ENCODE peak calls at places on chromosomes 1 and 21, in five cellular contexts. H, E, V, G and D are unnamed samples.

GRCh38 chr1:196651637-196652215 is at the start of gene CFH:
- DNase-seq in H (no peak), E (peak), V (peak), G (no peak), D (no peak)

GRCh38 chr1:8396083-8396911 is 78.4 kb downstream of the SLC45A1 start:
- DNase-seq in H (no peak), E (no peak), V (peak), G (no peak), D (no peak)

GRCh38 chr21:15761508-15762100 is 31.8 kb downstream of the USP25 start:
- DNase-seq in H (no peak), E (no peak), V (no peak), G (no peak), D (no peak)

GRCh38 chr1:233668725-233669294 is 54.9 kb downstream of the KCNK1 start:
- DNase-seq in H (no peak), E (peak), V (peak), G (peak), D (no peak)

GRCh38 chr1:2566106-2567045 is 10.2 kb downstream of the TNFRSF14 start:
- DNase-seq in H (no peak), E (no peak), V (no peak), G (no peak), D (no peak)

GRCh38 chr1:78229344-78229743 is 183.6 kb downstream of the GIPC2 start:
- DNase-seq in H (no peak), E (no peak), V (peak), G (no peak), D (no peak)

GRCh38 chr1:217630711-217631591 is at the start of the genes GPATCH2 and SPATA17:
- DNase-seq in H (peak), E (peak), V (peak), G (peak), D (peak)

GRCh38 chr1:147486876-147487656 is 54.2 kb upstream of the BCL9 start:
- DNase-seq in H (no peak), E (no peak), V (no peak), G (no peak), D (no peak)

GRCh38 chr1:22317231-22317919 is 134.3 kb upstream of the ZBTB40 start:
- DNase-seq in H (no peak), E (peak), V (no peak), G (peak), D (peak)

GRCh38 chr1:236063919-236064673 is 794 bp downstream of the NID1 start:
- DNase-seq in H (no peak), E (peak), V (peak), G (peak), D (peak)

GRCh38 chr1:224565186-224565585 is 50.9 kb upstream of the CNIH3 start:
- DNase-seq in H (no peak), E (peak), V (peak), G (no peak), D (no peak)

GRCh38 chr1:23720256-23720995 is 22.8 kb upstream of the ELOA start:
- DNase-seq in H (no peak), E (no peak), V (no peak), G (peak), D (no peak)

GRCh38 chr1:91697322-91698260 is 188.4 kb downstream of the TGFBR3 start:
- DNase-seq in H (no peak), E (no peak), V (peak), G (peak), D (no peak)

GRCh38 chr1:95640746-95641145 is 406.7 kb downstream of the RWDD3 start:
- DNase-seq in H (no peak), E (peak), V (no peak), G (no peak), D (no peak)

GRCh38 chr1:116091083-116091482 is 20.1 kb upstream of the MAB21L3 start:
- DNase-seq in H (no peak), E (no peak), V (no peak), G (no peak), D (no peak)

GRCh38 chr21:44255519-44255981 is 6.1 kb downstream of the DNMT3L start:
- DNase-seq in H (no peak), E (no peak), V (peak), G (no peak), D (peak)

GRCh38 chr21:41601573-41602371 is 93.8 kb upstream of the TMPRSS2 start:
- DNase-seq in H (no peak), E (no peak), V (peak), G (no peak), D (no peak)

GRCh38 chr1:56278052-56278451 is 301.3 kb downstream of the PLPP3 start:
- DNase-seq in H (no peak), E (no peak), V (no peak), G (no peak), D (no peak)

GRCh38 chr1:178127482-178127881 is 33.6 kb downstream of the RASAL2 start:
- DNase-seq in H (no peak), E (no peak), V (no peak), G (no peak), D (no peak)

GRCh38 chr21:45050786-45051489 is 23.4 kb upstream of the ADARB1 start:
- DNase-seq in H (no peak), E (peak), V (peak), G (no peak), D (no peak)

GRCh38 chr1:172399369-172400072 is 21.0 kb upstream of the C1orf105 start:
- DNase-seq in H (peak), E (peak), V (peak), G (no peak), D (no peak)

GRCh38 chr1:167936068-167936929 is at the start of gene DCAF6:
- DNase-seq in H (peak), E (peak), V (peak), G (peak), D (peak)

GRCh38 chr1:7536891-7537591 is 234.1 kb upstream of the VAMP3 start:
- DNase-seq in H (no peak), E (no peak), V (no peak), G (no peak), D (no peak)

GRCh38 chr1:21302747-21303715 is 12.8 kb upstream of the ECE1 start:
- DNase-seq in H (no peak), E (no peak), V (peak), G (no peak), D (no peak)

GRCh38 chr21:42855143-42855936 is 24.0 kb downstream of the WDR4 start:
- DNase-seq in H (no peak), E (no peak), V (no peak), G (no peak), D (no peak)

GRCh38 chr21:42855937-42856335 is 23.4 kb downstream of the WDR4 start:
- DNase-seq in H (no peak), E (no peak), V (no peak), G (no peak), D (no peak)

GRCh38 chr21:42852925-42853570 is 26.3 kb downstream of the WDR4 start:
- DNase-seq in H (no peak), E (no peak), V (no peak), G (no peak), D (no peak)

GRCh38 chr21:42853621-42854020 is 25.7 kb downstream of the WDR4 start:
- DNase-seq in H (no peak), E (no peak), V (no peak), G (no peak), D (no peak)

GRCh38 chr21:42854246-42855010 is 24.9 kb downstream of the WDR4 start:
- DNase-seq in H (no peak), E (no peak), V (no peak), G (no peak), D (no peak)
- TF ChIP-seq CTCF in H (no peak), E (no peak), V (no peak), G (no peak), D (no peak)

GRCh38 chr1:198156745-198157240 is at the start of gene NEK7:
- DNase-seq in H (peak), E (peak), V (peak), G (peak), D (peak)
- TF ChIP-seq CTCF in H (peak), E (no peak), V (no peak), G (no peak), D (no peak)

GRCh38 chr1:99176753-99177152 is 87.5 kb upstream of the PLPPR4 start:
- DNase-seq in H (no peak), E (no peak), V (peak), G (no peak), D (no peak)

GRCh38 chr1:99180915-99181314 is 83.4 kb upstream of the PLPPR4 start:
- DNase-seq in H (no peak), E (no peak), V (no peak), G (no peak), D (no peak)

GRCh38 chr1:99180343-99180808 is 83.9 kb upstream of the PLPPR4 start:
- DNase-seq in H (peak), E (peak), V (peak), G (peak), D (peak)

GRCh38 chr1:99173900-99174299 is 90.4 kb upstream of the PLPPR4 start:
- DNase-seq in H (no peak), E (no peak), V (peak), G (no peak), D (no peak)

GRCh38 chr1:99177465-99177864 is 86.8 kb upstream of the PLPPR4 start:
- DNase-seq in H (no peak), E (no peak), V (no peak), G (no peak), D (no peak)
- TF ChIP-seq CTCF in H (no peak), E (no peak), V (no peak), G (no peak), D (no peak)

DNA sequence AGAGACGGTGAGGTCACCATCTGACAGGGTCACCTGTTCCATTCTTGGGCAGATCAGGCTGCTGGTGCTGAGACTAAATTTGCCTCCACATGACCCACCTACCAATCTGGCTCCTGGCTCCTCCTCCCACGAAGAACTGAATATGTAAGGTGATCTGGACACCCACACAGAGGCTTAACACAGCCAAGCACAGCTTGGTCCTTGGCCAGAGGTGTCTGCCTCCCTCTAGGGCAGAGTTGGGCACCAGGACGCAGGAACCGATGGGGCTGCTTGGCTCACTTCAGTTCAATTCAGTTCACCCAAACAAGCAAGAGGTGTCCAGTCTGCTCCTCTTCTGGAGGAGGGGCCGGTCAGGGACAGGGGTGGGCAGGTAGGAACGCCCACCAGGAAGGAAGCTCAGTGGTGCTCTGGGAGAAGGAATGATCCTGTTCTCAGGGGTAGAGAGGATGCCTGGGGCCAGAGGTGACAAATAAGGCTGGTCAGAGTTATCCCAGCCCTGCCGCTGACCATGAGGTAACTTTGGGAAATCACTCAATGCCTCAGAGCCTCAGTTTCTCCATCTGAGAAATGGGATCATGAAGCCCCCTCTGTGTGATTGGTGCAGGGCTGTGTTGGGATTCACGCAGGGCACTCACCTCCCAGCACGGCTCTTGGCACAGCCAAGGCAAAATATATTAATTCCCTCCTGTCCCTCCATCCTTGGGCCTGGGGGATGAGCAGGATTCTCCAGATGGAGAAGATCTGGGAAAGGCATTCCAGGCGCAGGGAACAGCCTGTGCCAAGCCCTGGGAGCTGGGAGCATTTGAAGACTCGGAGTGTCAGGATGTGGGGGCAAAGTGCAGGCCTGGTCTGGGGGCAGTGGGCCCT is 284.5 kb downstream of the PTPRU start:
- DNase-seq in H (no peak), E (no peak), V (no peak), G (no peak), D (peak)
- TF ChIP-seq CTCF in H (no peak), E (no peak), V (no peak), G (no peak), D (no peak)

GRCh38 chr1:20150326-20150705 is 11.2 kb downstream of the PLA2G2F start:
- DNase-seq in H (no peak), E (no peak), V (no peak), G (peak), D (no peak)
- TF ChIP-seq CTCF in H (no peak), E (no peak), V (no peak), G (no peak), D (no peak)

GRCh38 chr1:31746687-31747086 is 17.5 kb downstream of the ADGRB2 start:
- DNase-seq in H (no peak), E (no peak), V (no peak), G (no peak), D (no peak)
- TF ChIP-seq CTCF in H (no peak), E (no peak), V (no peak), G (no peak), D (no peak)